ENCODE peak calls at places on chromosomes 11 and 22, in eight cellular contexts. B is ovary, Z is tibial nerve, D is stomach, S is K562, C is transverse colon, F is A549, X is suprapubic skin. A is an unnamed sample.
A peak's percentile ranks its signal among the peaks of the same experiment; 100 is the strongest.

GRCh38 chr22:39927544-39927943 is 26.7 kb downstream of the GRAP2 start:
- DNase-seq in B (no peak), Z (no peak), D (no peak), S (no peak), C (no peak), F (no peak), X (no peak), A (no peak)

GRCh38 chr11:115676768-115677167 is 172.6 kb upstream of the CADM1 start:
- DNase-seq in B (no peak), Z (no peak), D (no peak), S (no peak), C (no peak), F (no peak), X (no peak), A (no peak)

GRCh38 chr11:25734592-25735211 is 597.2 kb upstream of the ANO3 start:
- DNase-seq in B (no peak), Z (no peak), D (no peak), S (no peak), C (no peak), F (no peak), X (no peak), A (no peak)

GRCh38 chr11:74325649-74326645 is 14.5 kb upstream of the P4HA3 start:
- DNase-seq in B (peak; percentile 74), Z (peak; percentile 50), D (peak; percentile 91), S (no peak), C (peak; percentile 55), F (no peak), X (peak; percentile 81), A (peak; percentile 95)

GRCh38 chr22:23685205-23685784 is 5.5 kb upstream of the RGL4 start:
- DNase-seq in B (no peak), Z (no peak), D (peak; percentile 28), S (peak; percentile 28), C (no peak), F (no peak), X (no peak), A (no peak)

GRCh38 chr11:75103380-75104026 is 6.8 kb upstream of the OR2AT4 start:
- DNase-seq in B (no peak), Z (no peak), D (no peak), S (peak; percentile 25), C (no peak), F (no peak), X (no peak), A (no peak)

GRCh38 chr11:43981006-43981405 is 38.6 kb downstream of the C11orf96 start:
- DNase-seq in B (no peak), Z (no peak), D (no peak), S (no peak), C (no peak), F (no peak), X (no peak), A (no peak)

GRCh38 chr11:67523556-67524479 is 572 bp upstream of the CABP2 start:
- DNase-seq in B (no peak), Z (no peak), D (no peak), S (no peak), C (peak; percentile 52), F (no peak), X (no peak), A (no peak)

GRCh38 chr11:19447150-19447566 is 206.4 kb upstream of the E2F8 start:
- DNase-seq in B (no peak), Z (no peak), D (no peak), S (no peak), C (no peak), F (no peak), X (no peak), A (no peak)

GRCh38 chr11:45450189-45450588 is 164.0 kb upstream of the SYT13 start:
- DNase-seq in B (no peak), Z (no peak), D (no peak), S (no peak), C (no peak), F (no peak), X (no peak), A (no peak)

GRCh38 chr11:108788565-108789199 is 123.8 kb downstream of the DDX10 start:
- DNase-seq in B (no peak), Z (no peak), D (no peak), S (no peak), C (no peak), F (no peak), X (no peak), A (no peak)

GRCh38 chr11:11246166-11246565 is 106.9 kb downstream of the CSNK2A3 start:
- DNase-seq in B (no peak), Z (no peak), D (no peak), S (no peak), C (no peak), F (no peak), X (no peak), A (no peak)

GRCh38 chr11:11243790-11244469 is 109.1 kb downstream of the CSNK2A3 start:
- DNase-seq in B (peak; percentile 27), Z (no peak), D (no peak), S (peak; percentile 79), C (no peak), F (peak; percentile 29), X (no peak), A (no peak)

GRCh38 chr11:11243258-11243789 is 109.7 kb downstream of the CSNK2A3 start:
- DNase-seq in B (no peak), Z (peak; percentile 32), D (no peak), S (no peak), C (no peak), F (no peak), X (peak; percentile 88), A (peak; percentile 84)

GRCh38 chr11:11247576-11247975 is 105.5 kb downstream of the CSNK2A3 start:
- DNase-seq in B (no peak), Z (no peak), D (no peak), S (no peak), C (no peak), F (no peak), X (no peak), A (no peak)

DNA sequence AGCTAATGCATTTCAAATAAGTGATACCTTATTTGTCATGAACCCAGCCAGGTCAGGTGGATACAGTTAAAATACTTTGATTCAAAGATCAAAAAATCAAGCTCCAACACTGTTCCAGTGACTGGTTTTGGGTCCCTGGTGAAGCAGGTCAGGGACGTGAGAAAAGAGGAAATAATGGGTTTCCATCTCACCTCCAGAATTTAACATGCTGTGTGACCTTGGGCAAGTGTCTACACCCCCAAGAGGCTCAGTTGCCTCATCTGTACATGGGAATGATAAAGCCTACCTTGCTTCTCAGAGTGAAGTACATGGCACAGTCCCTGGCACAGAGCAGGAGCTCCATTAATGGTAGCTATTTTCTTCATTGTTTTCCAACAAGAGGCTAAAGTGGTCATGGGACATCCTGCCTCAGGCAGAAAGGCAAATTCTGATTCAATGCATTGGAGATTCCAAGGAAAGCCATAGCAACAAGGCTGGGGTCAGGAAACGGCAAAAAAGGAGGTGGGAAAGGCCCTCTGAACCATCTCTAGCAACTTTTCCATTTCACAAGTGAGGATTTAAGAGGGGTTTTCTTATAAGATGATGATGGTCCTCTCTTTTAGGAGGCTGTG is 108.5 kb downstream of the CSNK2A3 start:
- DNase-seq in B (no peak), Z (no peak), D (no peak), S (no peak), C (no peak), F (no peak), X (no peak), A (no peak)
- TF ChIP-seq EP300 in B (no peak), Z (no peak), D (no peak), S (no peak), C (no peak), F (no peak), X (no peak), A (no peak)

DNA sequence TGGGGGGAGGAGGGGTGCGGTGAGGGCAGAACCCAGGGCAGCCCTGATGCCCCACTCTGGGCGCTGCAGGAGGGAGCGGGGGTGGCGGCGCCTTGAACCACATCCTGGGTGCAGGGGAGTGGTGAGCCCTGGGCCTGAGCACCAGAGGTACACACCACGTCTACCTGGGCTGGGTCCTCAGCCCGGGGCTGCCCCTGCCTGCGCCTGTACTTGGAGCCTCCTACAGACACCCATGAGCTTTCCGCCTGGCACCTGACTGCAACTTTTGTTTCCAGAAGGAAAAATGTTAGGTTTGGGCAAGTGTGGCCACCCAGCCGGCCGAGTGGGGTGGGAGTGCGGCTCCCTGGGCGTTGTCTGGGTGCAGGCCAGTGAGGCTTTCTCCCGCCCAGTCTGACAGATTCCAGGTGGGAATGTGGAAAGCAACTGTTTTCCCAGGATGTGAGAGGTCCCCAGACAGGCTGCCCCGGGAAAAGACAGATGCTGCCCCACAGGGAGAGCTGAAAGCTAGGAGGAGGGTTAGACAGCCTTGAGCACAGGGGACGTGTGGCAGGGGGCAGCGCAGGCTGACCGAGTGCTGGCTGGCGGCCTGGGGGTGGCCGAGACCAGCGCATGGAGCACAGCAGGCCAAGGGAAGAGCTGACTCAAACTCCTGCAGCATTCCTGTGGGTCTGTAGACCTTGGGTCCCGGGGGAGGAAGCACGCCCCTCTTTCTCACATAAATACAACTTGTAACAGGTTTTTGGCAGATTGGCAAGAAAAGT is 44.1 kb downstream of the GNB1L start:
- DNase-seq in B (peak; percentile 52), Z (peak; percentile 6), D (no peak), S (no peak), C (no peak), F (no peak), X (peak; percentile 75), A (peak; percentile 56)
- TF ChIP-seq EP300 in B (no peak), Z (no peak), D (no peak), S (no peak), C (no peak), F (no peak), X (no peak), A (no peak)

GRCh38 chr11:69114362-69114761 is 41.4 kb upstream of the SMIM38 start:
- DNase-seq in B (no peak), Z (no peak), D (no peak), S (no peak), C (no peak), F (no peak), X (no peak), A (no peak)

GRCh38 chr11:69114811-69115523 is 40.8 kb upstream of the SMIM38 start:
- DNase-seq in B (no peak), Z (no peak), D (peak; percentile 80), S (no peak), C (no peak), F (no peak), X (no peak), A (no peak)

GRCh38 chr11:69111578-69112247 is 44.0 kb upstream of the SMIM38 start:
- DNase-seq in B (no peak), Z (no peak), D (no peak), S (no peak), C (no peak), F (no peak), X (no peak), A (no peak)

GRCh38 chr11:69113646-69114340 is 41.9 kb upstream of the SMIM38 start:
- DNase-seq in B (no peak), Z (no peak), D (no peak), S (no peak), C (no peak), F (no peak), X (no peak), A (no peak)

GRCh38 chr11:69113226-69113625 is 42.5 kb upstream of the SMIM38 start:
- DNase-seq in B (no peak), Z (no peak), D (no peak), S (no peak), C (no peak), F (no peak), X (no peak), A (no peak)
- TF ChIP-seq EP300 in B (no peak), Z (no peak), D (no peak), S (no peak), C (no peak), F (no peak), X (no peak), A (no peak)

DNA sequence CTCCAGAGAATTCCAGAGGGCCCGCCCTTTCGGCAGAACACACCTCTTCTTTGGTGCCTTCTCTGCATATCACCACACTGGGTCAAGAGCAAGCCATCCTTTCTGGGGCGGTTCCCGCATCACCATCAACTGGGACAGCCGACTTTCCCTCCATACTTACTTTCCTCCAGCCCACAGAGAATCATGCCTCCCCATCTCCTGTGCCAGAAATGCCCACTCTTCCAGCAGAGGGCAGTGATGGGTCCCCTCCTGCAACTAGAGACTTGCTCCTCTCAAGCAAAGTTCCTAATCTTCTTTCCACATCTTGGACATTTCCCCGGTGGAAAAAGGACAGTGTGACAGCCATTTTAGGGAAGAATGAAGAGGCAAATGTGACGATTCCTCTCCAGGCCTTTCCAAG is 157.7 kb downstream of the C11orf91 start:
- DNase-seq in B (peak; percentile 24), Z (peak; percentile 21), D (peak; percentile 66), S (peak; percentile 54), C (peak; percentile 44), F (peak; percentile 86), X (no peak), A (no peak)
- TF ChIP-seq EP300 in B (no peak), Z (no peak), D (no peak), S (no peak), C (no peak), F (no peak), X (no peak), A (no peak)

A was measured in sigmoid colon.